ENCODE peak calls at places on chromosomes 3 and 15, in ten cellular contexts. T, B, M, I, H, G, W, O, Q and C are unnamed samples.

GRCh38 chr3:148958681-148959080 is 32.7 kb upstream of the GYG1 start:
- DNase-seq in T (no peak), B (no peak), M (no peak), I (no peak), H (no peak), G (no peak), W (no peak), O (no peak), Q (no peak), C (no peak)

GRCh38 chr3:43175541-43175940 is 69.7 kb upstream of the POMGNT2 start:
- DNase-seq in T (no peak), B (no peak), M (no peak), I (no peak), H (no peak), G (no peak), W (no peak), O (no peak), Q (no peak), C (no peak)

GRCh38 chr15:73924258-73924921 is 1.9 kb upstream of the LOXL1 start:
- DNase-seq in T (no peak), B (peak), M (no peak), I (no peak), H (no peak), G (no peak), W (no peak), O (no peak), Q (no peak), C (no peak)

GRCh38 chr3:194572944-194573491 is 60.2 kb downstream of the TMEM44 start:
- DNase-seq in T (no peak), B (no peak), M (no peak), I (no peak), H (no peak), G (no peak), W (no peak), O (no peak), Q (no peak), C (no peak)

GRCh38 chr3:152307829-152308474 is 39.2 kb downstream of the MBNL1 start:
- DNase-seq in T (no peak), B (no peak), M (no peak), I (no peak), H (no peak), G (no peak), W (no peak), O (no peak), Q (no peak), C (no peak)

GRCh38 chr3:101466465-101467309 is 46.3 kb downstream of the SENP7 start:
- DNase-seq in T (peak), B (no peak), M (peak), I (no peak), H (no peak), G (no peak), W (no peak), O (peak), Q (no peak), C (peak)

GRCh38 chr3:112376996-112377395 is 44.0 kb downstream of the CD200 start:
- DNase-seq in T (no peak), B (no peak), M (no peak), I (no peak), H (no peak), G (no peak), W (no peak), O (no peak), Q (no peak), C (no peak)

GRCh38 chr3:121821421-121822199 is 13.2 kb downstream of the IQCB1 start:
- DNase-seq in T (no peak), B (no peak), M (no peak), I (no peak), H (no peak), G (no peak), W (no peak), O (no peak), Q (no peak), C (no peak)

GRCh38 chr3:99808163-99808794 is 9.4 kb upstream of the CMSS1 start:
- DNase-seq in T (peak), B (no peak), M (peak), I (peak), H (peak), G (no peak), W (no peak), O (peak), Q (no peak), C (peak)

GRCh38 chr3:177460100-177460499 is 262.8 kb upstream of the TBL1XR1 start:
- DNase-seq in T (no peak), B (no peak), M (no peak), I (no peak), H (no peak), G (no peak), W (no peak), O (no peak), Q (no peak), C (no peak)

GRCh38 chr15:68552773-68553172 is 26.0 kb upstream of the CORO2B start:
- DNase-seq in T (no peak), B (no peak), M (no peak), I (no peak), H (no peak), G (no peak), W (no peak), O (no peak), Q (no peak), C (no peak)

GRCh38 chr3:185084883-185085282 is 68.0 kb downstream of the C3orf70 start:
- DNase-seq in T (no peak), B (no peak), M (no peak), I (no peak), H (no peak), G (no peak), W (no peak), O (no peak), Q (no peak), C (no peak)

DNA sequence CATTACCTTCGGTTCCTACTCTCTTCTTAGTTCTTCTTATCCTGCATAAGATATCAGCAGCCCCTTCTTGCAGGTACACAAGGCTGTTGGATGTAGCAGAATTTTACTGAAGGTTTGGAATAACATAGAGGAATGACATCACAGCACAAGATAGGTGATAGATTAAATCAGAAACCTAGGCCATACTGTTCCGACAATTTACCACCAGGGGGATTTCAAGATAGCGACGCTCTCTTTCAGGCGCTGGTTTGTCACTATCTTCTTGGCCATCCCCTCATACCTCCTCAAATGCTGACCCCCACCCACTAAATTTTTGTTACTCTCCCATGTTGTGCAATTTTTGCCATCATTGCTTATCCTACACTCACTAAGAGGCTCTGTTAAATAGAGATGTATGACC is 3.5 kb downstream of the SIDT1 start:
- DNase-seq in T (no peak), B (no peak), M (no peak), I (no peak), H (no peak), G (no peak), W (no peak), O (no peak), Q (no peak), C (no peak)
- TF ChIP-seq CTCF in T (peak), B (no peak), M (peak), I (no peak), H (peak), G (no peak), W (no peak), O (peak), Q (peak), C (peak)

GRCh38 chr15:31501536-31502157 is 175.0 kb downstream of the KLF13 start:
- DNase-seq in T (no peak), B (no peak), M (peak), I (no peak), H (no peak), G (no peak), W (no peak), O (no peak), Q (no peak), C (no peak)
- TF ChIP-seq CTCF in T (no peak), B (no peak), M (no peak), I (no peak), H (no peak), G (no peak), W (no peak), O (no peak), Q (no peak), C (no peak)

GRCh38 chr3:122857019-122857418 is 62.1 kb downstream of the SLC49A4 start:
- DNase-seq in T (no peak), B (no peak), M (no peak), I (no peak), H (no peak), G (no peak), W (no peak), O (no peak), Q (no peak), C (no peak)

GRCh38 chr3:122859021-122859805 is 64.3 kb downstream of the SLC49A4 start:
- DNase-seq in T (no peak), B (no peak), M (no peak), I (no peak), H (no peak), G (no peak), W (no peak), O (no peak), Q (no peak), C (no peak)

DNA sequence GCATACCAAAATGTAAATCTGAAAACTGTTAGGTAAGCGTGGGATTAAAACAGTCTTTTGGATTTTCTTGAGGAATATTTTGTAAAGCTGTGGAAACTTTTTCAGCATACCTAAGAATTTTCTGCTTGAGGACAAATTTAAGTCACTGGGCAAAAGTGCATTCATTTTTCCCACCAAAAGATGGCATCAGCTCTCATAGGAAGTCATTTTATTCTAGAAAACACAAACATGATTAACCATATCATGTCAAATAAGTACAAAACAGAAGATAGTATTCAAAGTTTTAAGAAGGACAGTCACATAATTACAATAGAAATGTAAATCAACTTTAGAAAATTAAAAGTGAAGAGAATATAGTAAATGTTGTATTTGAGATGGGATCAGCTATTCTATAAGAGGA is 63.5 kb downstream of the SLC49A4 start:
- DNase-seq in T (no peak), B (no peak), M (no peak), I (no peak), H (no peak), G (no peak), W (no peak), O (no peak), Q (no peak), C (no peak)
- TF ChIP-seq CTCF in T (peak), B (peak), M (peak), I (peak), H (no peak), G (peak), W (no peak), O (no peak), Q (no peak), C (no peak)

GRCh38 chr3:111299070-111299672 is 227.6 kb downstream of the NECTIN3 start:
- DNase-seq in T (no peak), B (no peak), M (no peak), I (no peak), H (no peak), G (no peak), W (no peak), O (no peak), Q (no peak), C (no peak)
- TF ChIP-seq CTCF in T (no peak), B (no peak), M (peak), I (no peak), H (no peak), G (no peak), W (no peak), O (no peak), Q (no peak), C (no peak)

GRCh38 chr3:58238830-58239229 is 1.2 kb downstream of the ABHD6 start:
- DNase-seq in T (no peak), B (no peak), M (no peak), I (no peak), H (no peak), G (no peak), W (no peak), O (no peak), Q (no peak), C (no peak)

GRCh38 chr3:58236527-58237237 is 910 bp upstream of the ABHD6 start:
- DNase-seq in T (no peak), B (no peak), M (no peak), I (no peak), H (no peak), G (no peak), W (no peak), O (peak), Q (no peak), C (peak)

GRCh38 chr3:58235970-58236369 is 1.6 kb upstream of the ABHD6 start:
- DNase-seq in T (no peak), B (no peak), M (no peak), I (no peak), H (no peak), G (no peak), W (no peak), O (no peak), Q (no peak), C (no peak)

GRCh38 chr3:58237940-58238681 is 519 bp downstream of the ABHD6 start:
- DNase-seq in T (peak), B (peak), M (peak), I (peak), H (no peak), G (peak), W (no peak), O (peak), Q (peak), C (peak)

DNA sequence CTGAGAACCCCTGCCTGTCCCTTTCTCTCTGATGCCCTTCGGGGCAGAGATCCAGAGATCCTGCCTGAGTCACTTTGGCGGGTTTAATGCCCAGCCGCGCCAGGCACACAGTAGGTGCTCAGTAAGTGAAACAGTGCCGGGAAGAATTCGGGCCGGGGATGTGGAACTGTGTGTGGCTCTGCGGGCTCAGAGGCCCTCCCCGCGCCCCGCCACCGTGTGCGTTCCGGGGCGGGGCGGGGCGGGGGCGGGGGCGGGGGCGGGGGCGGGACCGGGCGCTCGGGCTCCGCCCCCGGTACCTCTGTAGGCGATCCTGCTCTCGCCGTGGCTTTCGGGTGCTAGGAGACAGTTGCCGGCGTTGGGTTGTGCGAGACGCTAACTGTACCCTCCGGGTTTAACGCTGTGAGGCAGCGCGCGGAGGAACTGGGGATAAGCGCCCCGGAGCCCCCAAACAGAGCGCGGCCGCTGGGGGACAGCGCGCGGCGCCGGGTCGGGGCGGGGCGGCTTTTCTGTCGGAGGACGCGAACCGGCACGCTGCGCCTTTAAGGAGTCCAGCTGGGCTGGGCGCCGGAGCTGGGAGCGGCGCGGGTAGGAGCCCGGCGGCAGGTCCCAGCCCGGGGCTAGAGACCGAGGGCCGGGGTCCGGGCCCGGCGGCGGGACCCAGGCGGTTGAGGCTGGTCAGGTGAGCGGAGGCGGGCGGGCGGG is at the start of gene ABHD6:
- DNase-seq in T (peak), B (peak), M (peak), I (peak), H (peak), G (peak), W (no peak), O (peak), Q (peak), C (peak)
- TF ChIP-seq CTCF in T (peak), B (peak), M (peak), I (peak), H (no peak), G (peak), W (no peak), O (no peak), Q (no peak), C (no peak)

DNA sequence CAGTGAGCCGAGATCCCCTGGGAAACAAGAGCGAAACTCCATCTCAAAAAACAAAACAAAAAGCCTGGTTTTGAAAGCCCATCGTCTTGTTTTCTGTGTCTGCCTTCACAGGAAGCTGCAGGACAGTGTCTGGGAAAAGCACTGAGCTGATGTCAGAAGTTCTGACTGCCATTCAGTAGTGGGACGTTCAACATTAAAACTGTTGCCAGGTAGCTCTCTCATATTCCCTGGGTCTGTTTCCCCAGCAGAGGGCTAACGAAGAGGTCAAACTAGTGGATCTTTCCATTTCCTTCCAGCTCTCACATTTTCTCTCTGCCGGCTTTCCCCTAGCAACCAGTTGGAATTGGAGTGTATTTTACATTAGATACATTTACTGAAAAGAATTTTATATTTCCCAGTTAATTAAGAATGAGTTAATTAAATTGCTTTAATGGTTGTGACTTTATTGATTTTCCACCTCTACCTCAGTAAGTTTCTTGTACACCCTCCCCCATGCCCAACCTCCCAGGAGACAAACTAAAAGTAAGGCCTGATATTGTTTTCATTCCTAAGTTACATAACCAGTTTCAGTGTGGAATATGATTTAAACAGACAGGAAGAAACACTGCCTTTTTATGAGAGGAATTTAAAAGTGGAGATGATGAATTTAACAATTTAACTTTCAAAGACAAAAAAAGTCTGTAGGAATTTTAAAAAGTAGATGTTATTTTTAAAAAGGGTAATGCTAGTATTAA is 29.9 kb downstream of the RCN2 start:
- DNase-seq in T (no peak), B (no peak), M (no peak), I (no peak), H (no peak), G (no peak), W (no peak), O (no peak), Q (no peak), C (no peak)
- TF ChIP-seq CTCF in T (no peak), B (no peak), M (peak), I (no peak), H (no peak), G (no peak), W (no peak), O (no peak), Q (no peak), C (no peak)